ENCODE peak calls at places on chromosomes 13 and 19, in nine cellular contexts. G is upper lobe of left lung, L is Peyer's patch, H is GM12891, I is spleen, W is transverse colon, F is esophagus muscularis mucosa, Y is H1, D is heart left ventricle. S is an unnamed sample.

GRCh38 chr13:71801781-71802180 is 65.2 kb downstream of the DACH1 start:
- DNase-seq in L (no peak), Y (no peak), F (no peak), H (no peak), D (no peak), W (no peak), G (no peak), I (no peak), S (no peak)

GRCh38 chr13:33057019-33057785 is 41.0 kb downstream of the KL start:
- DNase-seq in G (no peak), H (peak), W (no peak), L (no peak), Y (no peak), F (no peak), I (no peak), D (peak), S (peak)

GRCh38 chr19:17220207-17220758 is 5.1 kb downstream of the USE1 start:
- DNase-seq in H (no peak), I (no peak), L (peak), W (peak), Y (no peak), D (peak), G (no peak), F (no peak), S (peak)

GRCh38 chr13:26486550-26486949 is 70.9 kb upstream of the WASF3 start:
- DNase-seq in G (no peak), L (peak), W (no peak), F (no peak), H (no peak), Y (no peak), I (no peak), D (peak), S (no peak)

GRCh38 chr13:73722120-73722519 is 412.1 kb downstream of the KLF12 start:
- DNase-seq in F (no peak), D (no peak), I (no peak), H (peak), G (no peak), W (no peak), Y (no peak), L (no peak), S (no peak)

GRCh38 chr19:29596080-29596479 is 10.0 kb upstream of the POP4 start:
- DNase-seq in F (no peak), W (no peak), L (no peak), Y (no peak), G (no peak), H (no peak), I (no peak), D (no peak), S (no peak)

GRCh38 chr19:9801976-9802375 is 16.9 kb downstream of the FBXL12 start:
- DNase-seq in W (no peak), D (no peak), G (no peak), F (no peak), L (no peak), Y (no peak), I (no peak), H (no peak), S (no peak)

GRCh38 chr13:43227721-43228120 is 204.3 kb downstream of the DNAJC15 start:
- DNase-seq in L (no peak), W (no peak), Y (no peak), H (no peak), D (no peak), I (no peak), F (peak), G (no peak), S (no peak)

GRCh38 chr13:50788551-50788950 is 54.9 kb downstream of the DLEU7 start:
- DNase-seq in I (no peak), Y (no peak), G (no peak), L (no peak), D (no peak), W (no peak), H (no peak), F (no peak), S (no peak)

GRCh38 chr19:17686592-17687042 is 1.5 kb downstream of the UNC13A start:
- DNase-seq in Y (no peak), D (peak), L (no peak), H (no peak), I (no peak), W (no peak), F (no peak), G (no peak), S (no peak)

GRCh38 chr19:40829205-40829604 is 21.0 kb downstream of the CYP2A6 start:
- DNase-seq in W (no peak), D (no peak), I (no peak), Y (no peak), F (no peak), L (no peak), H (no peak), G (no peak), S (no peak)

GRCh38 chr19:40565910-40566495 is 10.7 kb upstream of the SHKBP1 start:
- DNase-seq in W (no peak), D (no peak), L (no peak), G (no peak), Y (no peak), F (no peak), I (no peak), H (no peak), S (no peak)

GRCh38 chr19:18091217-18091608 is 4.5 kb upstream of the IL12RB1 start:
- DNase-seq in L (no peak), I (peak), W (peak), D (peak), H (no peak), G (peak), F (no peak), Y (no peak), S (peak)

GRCh38 chr13:48334534-48335127 is 31.1 kb downstream of the RB1 start:
- DNase-seq in H (no peak), L (no peak), Y (no peak), I (no peak), F (no peak), D (no peak), W (no peak), G (no peak), S (peak)

GRCh38 chr13:44174769-44175425 is 198.7 kb upstream of the SERP2 start:
- DNase-seq in F (peak), D (no peak), L (no peak), I (no peak), Y (no peak), G (peak), H (no peak), W (no peak), S (peak)

GRCh38 chr13:42969558-42970172 is 22.4 kb downstream of the EPSTI1 start:
- DNase-seq in F (peak), G (peak), H (peak), I (peak), Y (no peak), L (peak), D (peak), W (peak), S (peak)

GRCh38 chr13:52983836-52984235 is 44.8 kb upstream of the OLFM4 start:
- DNase-seq in F (no peak), L (no peak), Y (no peak), H (no peak), I (no peak), W (no peak), G (no peak), D (no peak), S (no peak)

DNA sequence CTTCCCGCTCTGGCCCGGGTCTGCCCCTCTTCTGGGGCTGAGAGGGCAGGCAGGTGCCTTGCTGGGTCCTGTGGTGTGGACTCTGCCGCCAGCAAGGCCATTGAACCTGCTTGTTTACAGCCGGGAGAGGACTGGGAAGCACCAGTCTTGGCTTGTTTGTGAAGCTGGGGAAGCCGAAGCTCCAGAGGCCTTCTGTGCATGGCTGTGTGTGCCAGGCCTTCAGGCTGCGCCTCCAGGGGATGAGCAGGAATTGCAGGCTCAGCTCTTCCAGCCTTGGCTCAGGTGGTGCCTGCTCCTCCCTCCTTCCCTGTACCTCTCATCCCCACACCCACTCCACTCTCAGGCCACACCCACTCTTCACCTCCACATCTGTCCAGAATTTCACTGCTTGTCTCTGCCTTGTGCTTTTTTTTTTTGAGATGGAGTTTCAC is 17.5 kb downstream of the NDUFB7 start:
- DNase-seq in H (no peak), I (no peak), W (peak), L (peak), F (no peak), G (no peak), Y (no peak), D (no peak), S (no peak)
- TF ChIP-seq POLR2A in H (no peak), I (no peak), W (no peak), L (no peak), F (no peak), G (no peak), Y (no peak), D (no peak), S (no peak)

DNA sequence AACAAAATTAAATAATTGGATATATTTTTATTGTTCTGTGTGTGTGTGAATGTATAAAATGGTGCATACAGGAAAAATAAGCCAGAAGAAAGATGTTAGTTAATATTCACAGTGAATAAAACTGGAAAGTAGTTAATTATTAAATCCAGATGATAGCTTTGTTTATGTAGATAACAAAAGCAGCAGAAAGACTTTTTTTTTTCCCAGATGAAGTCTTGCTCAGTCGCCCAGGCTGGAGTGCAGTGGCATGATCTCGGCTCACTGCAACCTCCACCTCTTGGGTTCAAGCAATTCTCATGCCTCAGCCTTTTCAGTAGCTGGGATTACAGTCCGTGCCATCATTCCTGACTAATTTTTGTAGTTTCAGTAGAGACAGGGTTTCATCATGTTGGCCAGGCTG is 140.1 kb downstream of the ZNF486 start:
- DNase-seq in Y (no peak), I (no peak), F (no peak), H (no peak), L (no peak), D (no peak), W (no peak), G (no peak), S (no peak)
- TF ChIP-seq POLR2A in Y (no peak), I (no peak), F (no peak), H (no peak), L (no peak), D (no peak), W (no peak), G (no peak), S (no peak)

GRCh38 chr13:79483302-79483701 is 2.3 kb downstream of the NDFIP2 start:
- DNase-seq in I (no peak), F (no peak), Y (no peak), W (no peak), G (no peak), H (no peak), L (no peak), D (no peak), S (no peak)

GRCh38 chr13:79485451-79485850 is 4.5 kb downstream of the NDFIP2 start:
- DNase-seq in H (no peak), L (no peak), W (no peak), I (no peak), G (no peak), D (no peak), Y (no peak), F (no peak), S (peak)

GRCh38 chr13:79482271-79482970 is 1.5 kb downstream of the NDFIP2 start:
- DNase-seq in G (no peak), H (no peak), D (no peak), F (no peak), W (no peak), I (no peak), Y (no peak), L (no peak), S (peak)

GRCh38 chr13:79486433-79487188 is 5.7 kb downstream of the NDFIP2 start:
- DNase-seq in G (no peak), D (no peak), W (no peak), I (no peak), H (no peak), Y (no peak), F (no peak), L (no peak), S (no peak)

DNA sequence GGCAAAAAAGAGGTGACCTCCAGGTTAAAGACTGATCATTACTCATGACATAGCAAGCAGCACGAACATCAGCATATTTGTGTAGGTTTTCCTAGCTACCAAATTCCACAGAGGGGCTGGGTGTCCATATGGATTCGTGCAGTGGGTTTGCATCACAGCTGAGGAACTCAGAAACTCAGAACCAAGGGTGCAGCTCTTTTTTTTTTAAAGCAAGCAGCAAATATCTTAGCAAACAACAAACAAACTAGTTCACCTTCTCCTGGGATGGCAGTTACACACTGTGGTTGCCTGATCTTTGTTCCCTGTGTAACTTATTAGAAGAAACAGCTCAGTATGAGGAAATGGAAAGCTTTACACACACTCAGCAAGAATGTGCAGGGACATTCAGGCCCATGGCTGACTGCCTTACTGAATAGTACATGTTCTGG is 4.1 kb downstream of the NDFIP2 start:
- DNase-seq in F (no peak), W (peak), I (no peak), H (no peak), G (peak), D (peak), Y (no peak), L (peak), S (peak)
- TF ChIP-seq POLR2A in F (no peak), W (peak), I (no peak), H (no peak), G (no peak), D (no peak), Y (no peak), L (peak), S (no peak)

GRCh38 chr19:53190253-53190652 is 2.9 kb downstream of the ZNF665 start:
- DNase-seq in F (no peak), W (no peak), L (no peak), I (no peak), H (no peak), Y (no peak), G (no peak), D (no peak), S (no peak)

GRCh38 chr19:53193534-53194222 is 520 bp upstream of the ZNF665 start:
- DNase-seq in D (no peak), F (no peak), L (no peak), Y (no peak), H (no peak), I (no peak), G (no peak), W (no peak), S (no peak)

GRCh38 chr19:53195265-53195879 is 2.2 kb upstream of the ZNF665 start:
- DNase-seq in W (peak), I (peak), H (peak), L (peak), F (peak), D (peak), Y (no peak), G (peak), S (peak)

GRCh38 chr19:53196777-53197396 is 3.7 kb upstream of the ZNF665 start:
- DNase-seq in I (peak), W (peak), L (peak), G (peak), H (peak), D (peak), Y (peak), F (peak), S (peak)

GRCh38 chr19:53192771-53193533 is at the start of gene ZNF665:
- DNase-seq in Y (no peak), H (peak), I (peak), G (peak), L (peak), F (peak), D (peak), W (peak), S (peak)
- TF ChIP-seq POLR2A in Y (no peak), H (peak), I (no peak), G (peak), L (peak), F (no peak), D (no peak), W (peak), S (peak)

GRCh38 chr13:113122571-113123225 is at the start of gene F10:
- DNase-seq in D (peak), G (peak), F (no peak), I (peak), W (peak), Y (no peak), H (no peak), L (peak), S (no peak)
- TF ChIP-seq POLR2A in D (no peak), G (no peak), F (no peak), I (no peak), W (no peak), Y (no peak), H (no peak), L (peak), S (no peak)

GRCh38 chr19:3626473-3627350 is at the start of gene CACTIN:
- DNase-seq in I (peak), F (peak), G (peak), L (peak), Y (peak), W (peak), D (peak), H (peak), S (peak)
- TF ChIP-seq POLR2A in I (peak), F (peak), G (peak), L (peak), Y (no peak), W (peak), D (no peak), H (peak), S (peak)